ENCODE peak calls at places on chromosomes 3 and 15, in ten cellular contexts. N is GM12891, F is IMR-90, K is tibial nerve, M is ovary, L is heart left ventricle, S is lower leg skin, T is uterus, A is stomach, H is adrenal gland. R is an unnamed sample.

GRCh38 chr3:107598926-107599754 is 76.4 kb downstream of the BBX start:
- DNase-seq in N (no peak), F (peak), K (no peak), M (peak), L (peak), S (no peak), T (peak), A (no peak), H (no peak), R (no peak)

GRCh38 chr3:128344046-128344368 is 122.7 kb downstream of the DNAJB8 start:
- DNase-seq in N (no peak), F (no peak), K (no peak), M (no peak), L (no peak), S (no peak), T (no peak), A (no peak), H (no peak), R (no peak)

GRCh38 chr3:52532838-52533622 is 627 bp downstream of the NT5DC2 start:
- DNase-seq in N (peak), F (no peak), K (no peak), M (peak), L (no peak), S (peak), T (peak), A (peak), H (peak), R (peak)

GRCh38 chr3:66037986-66038369 is 740 bp downstream of the MAGI1 start:
- DNase-seq in N (no peak), F (no peak), K (no peak), M (peak), L (peak), S (no peak), T (no peak), A (no peak), H (peak), R (no peak)

GRCh38 chr3:106420628-106421027 is 551.8 kb upstream of the CBLB start:
- DNase-seq in N (no peak), F (no peak), K (no peak), M (no peak), L (no peak), S (no peak), T (no peak), A (no peak), H (no peak), R (no peak)

GRCh38 chr3:33660035-33660434 is 58.0 kb downstream of the CLASP2 start:
- DNase-seq in N (no peak), F (no peak), K (no peak), M (no peak), L (no peak), S (no peak), T (no peak), A (no peak), H (no peak), R (no peak)

GRCh38 chr15:96321422-96322391 is 8.8 kb upstream of the NR2F2 start:
- DNase-seq in N (no peak), F (peak), K (peak), M (peak), L (no peak), S (peak), T (peak), A (peak), H (peak), R (no peak)

GRCh38 chr3:59758672-59759071 is 708.8 kb upstream of the CFAP20DC start:
- DNase-seq in N (no peak), F (no peak), K (no peak), M (no peak), L (no peak), S (no peak), T (no peak), A (no peak), H (no peak), R (no peak)

GRCh38 chr15:81948142-81948709 is 97.6 kb downstream of the MEX3B start:
- DNase-seq in N (no peak), F (no peak), K (no peak), M (no peak), L (no peak), S (no peak), T (no peak), A (no peak), H (no peak), R (no peak)

GRCh38 chr3:14948609-14949038 is 1.2 kb downstream of the NR2C2 start:
- DNase-seq in N (no peak), F (no peak), K (no peak), M (no peak), L (no peak), S (no peak), T (no peak), A (no peak), H (no peak), R (no peak)

GRCh38 chr3:14947105-14947885 is at the start of gene NR2C2:
- DNase-seq in N (peak), F (peak), K (peak), M (peak), L (peak), S (peak), T (peak), A (peak), H (peak), R (peak)

GRCh38 chr3:14949126-14949525 is 1.7 kb downstream of the NR2C2 start:
- DNase-seq in N (no peak), F (no peak), K (no peak), M (no peak), L (no peak), S (no peak), T (no peak), A (no peak), H (no peak), R (no peak)

GRCh38 chr3:14946749-14947104 is 656 bp upstream of the NR2C2 start:
- DNase-seq in N (no peak), F (no peak), K (no peak), M (no peak), L (no peak), S (no peak), T (no peak), A (no peak), H (no peak), R (no peak)

DNA sequence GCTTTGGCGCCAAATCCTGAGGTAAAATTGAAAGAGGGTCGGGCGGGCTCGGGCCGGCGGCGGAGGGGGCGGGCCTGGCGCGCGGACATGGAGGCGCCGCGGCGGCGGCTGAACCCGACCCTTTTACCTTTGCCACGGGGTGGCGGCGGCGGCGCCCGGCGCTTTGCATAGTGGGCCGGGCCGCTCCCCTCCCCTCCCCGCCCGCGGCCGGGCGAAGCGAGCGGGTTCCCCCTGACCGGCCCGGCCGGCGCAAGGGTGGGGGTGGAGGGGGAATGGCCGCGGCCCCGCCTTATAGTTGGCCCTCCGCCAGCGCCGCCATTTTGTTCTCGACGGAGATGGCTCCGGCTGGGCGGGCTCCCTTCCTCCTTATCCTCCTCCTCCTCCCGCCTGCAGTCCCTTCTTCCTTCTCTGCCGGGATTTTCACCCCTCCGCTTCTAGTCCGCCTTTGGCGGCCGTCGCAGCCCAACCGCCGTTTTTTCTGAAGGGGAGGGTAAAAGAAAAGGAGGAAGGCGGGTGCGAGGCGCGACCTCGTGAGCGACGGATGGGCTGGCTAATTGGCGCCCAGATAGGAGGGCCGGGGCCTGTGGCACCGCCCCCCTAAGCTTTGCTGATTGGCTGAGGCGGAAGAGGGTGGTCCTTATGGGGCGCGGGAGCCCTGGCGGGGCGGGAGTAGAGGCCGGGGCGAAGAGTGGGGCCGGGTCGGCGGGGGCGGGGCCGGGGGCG is 664 bp downstream of the NR2C2 start:
- DNase-seq in N (peak), F (peak), K (peak), M (peak), L (peak), S (peak), T (peak), A (peak), H (peak), R (peak)
- TF ChIP-seq POLR2A in N (no peak), F (peak), K (no peak), M (peak), L (peak), S (no peak), T (peak), A (no peak), H (no peak), R (no peak)

DNA sequence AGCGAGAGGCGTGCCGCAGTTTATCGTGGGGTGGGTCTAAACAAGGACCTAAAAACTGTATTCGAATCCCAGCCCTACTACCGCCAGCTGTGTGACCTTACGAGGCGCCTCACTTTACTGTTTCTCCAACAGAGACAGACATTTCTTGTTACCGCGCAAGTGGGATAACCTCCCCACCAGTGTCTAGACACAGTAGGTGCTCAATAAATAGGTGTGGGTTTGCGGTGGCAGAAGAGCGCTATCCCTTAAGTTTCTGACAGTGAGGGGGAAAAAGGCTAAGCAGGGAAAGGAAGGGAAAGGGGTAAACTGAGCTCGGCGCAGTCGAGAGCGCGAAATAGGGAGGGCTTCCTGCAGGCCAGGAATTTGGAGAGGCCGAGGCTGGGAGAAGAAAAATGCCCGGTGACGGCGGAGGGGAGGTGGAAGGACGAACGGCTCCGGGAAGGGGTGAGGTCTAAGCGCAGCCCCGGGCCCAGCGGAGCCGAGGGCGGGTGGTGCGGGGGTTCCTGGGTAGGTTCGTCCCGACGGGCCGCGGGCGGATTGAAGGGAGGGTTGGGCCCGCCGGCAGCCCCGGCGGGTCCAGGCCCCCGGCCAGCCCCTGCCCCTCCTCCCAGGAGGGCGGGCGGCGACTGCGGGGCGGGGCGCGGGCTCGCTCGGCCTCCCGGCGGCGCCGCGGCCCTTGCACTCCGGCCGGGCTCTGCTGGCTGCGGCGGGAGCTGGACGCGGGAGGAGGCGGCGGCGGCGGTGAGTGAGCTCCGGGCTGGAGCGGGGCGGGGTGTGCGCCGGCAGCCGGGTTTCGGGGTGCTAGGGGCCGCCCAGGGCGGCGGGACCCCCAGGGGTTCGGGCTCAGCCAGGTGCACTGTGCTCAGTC is at the start of gene CGNL1:
- DNase-seq in N (no peak), F (no peak), K (peak), M (peak), L (peak), S (no peak), T (peak), A (peak), H (peak), R (peak)
- TF ChIP-seq POLR2A in N (no peak), F (no peak), K (peak), M (peak), L (no peak), S (no peak), T (peak), A (no peak), H (peak), R (peak)

GRCh38 chr15:91018178-91018577 is 4.2 kb downstream of the VPS33B start:
- DNase-seq in N (no peak), F (no peak), K (no peak), M (no peak), L (no peak), S (no peak), T (no peak), A (no peak), H (no peak), R (no peak)

GRCh38 chr15:91022832-91023129 is 387 bp upstream of the VPS33B start:
- DNase-seq in N (no peak), F (no peak), K (no peak), M (no peak), L (no peak), S (no peak), T (no peak), A (no peak), H (no peak), R (no peak)

GRCh38 chr15:91021516-91022074 is 799 bp downstream of the VPS33B start:
- DNase-seq in N (no peak), F (peak), K (no peak), M (no peak), L (no peak), S (no peak), T (no peak), A (no peak), H (no peak), R (no peak)

GRCh38 chr15:91023720-91024119 is 1.3 kb upstream of the VPS33B start:
- DNase-seq in N (no peak), F (no peak), K (no peak), M (no peak), L (no peak), S (no peak), T (no peak), A (no peak), H (no peak), R (no peak)

GRCh38 chr15:91022075-91022831 is at the start of gene VPS33B:
- DNase-seq in N (peak), F (peak), K (peak), M (peak), L (peak), S (peak), T (peak), A (peak), H (peak), R (peak)
- TF ChIP-seq POLR2A in N (peak), F (peak), K (no peak), M (peak), L (peak), S (no peak), T (peak), A (no peak), H (no peak), R (peak)

DNA sequence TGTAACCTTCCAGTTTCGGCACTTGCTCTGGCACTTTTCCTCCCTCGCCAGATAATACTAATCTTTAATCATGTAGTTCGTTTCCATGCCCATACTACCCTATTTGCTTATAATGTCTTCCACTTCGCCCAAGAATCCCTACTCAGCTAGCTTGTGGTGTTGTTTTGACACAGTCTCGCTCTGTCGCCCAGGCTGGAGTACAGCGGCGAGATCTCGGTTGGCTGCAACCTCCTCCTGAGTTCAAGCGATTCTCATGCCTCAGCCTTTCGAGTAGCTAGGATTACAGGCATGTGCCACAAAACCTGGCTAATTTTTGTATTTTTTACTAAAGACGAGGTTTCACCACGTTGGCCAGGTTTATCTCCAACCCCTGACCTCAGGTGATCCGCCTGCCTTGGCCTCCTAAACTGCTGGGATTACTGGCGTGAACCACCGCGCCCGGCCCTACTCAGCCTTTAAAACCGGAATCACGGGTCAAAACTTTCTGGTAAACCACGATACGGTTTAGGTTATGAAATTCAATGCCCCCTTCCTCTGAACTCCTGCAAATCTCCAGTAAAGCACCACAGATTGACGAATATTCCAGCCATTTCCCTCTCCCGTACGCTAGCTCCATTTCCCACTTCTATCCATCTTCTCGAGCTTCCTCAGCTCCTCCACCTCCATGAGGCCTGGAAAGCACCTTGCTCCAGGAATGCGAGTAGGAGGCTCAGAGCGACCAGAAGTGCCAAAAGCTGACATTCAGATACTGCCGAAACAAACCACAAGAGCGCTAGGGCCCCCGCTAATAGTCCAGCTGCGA is 869 bp upstream of the RAD51 start:
- DNase-seq in N (no peak), F (no peak), K (no peak), M (no peak), L (no peak), S (no peak), T (no peak), A (no peak), H (no peak), R (no peak)
- TF ChIP-seq POLR2A in N (peak), F (no peak), K (no peak), M (no peak), L (no peak), S (no peak), T (no peak), A (no peak), H (no peak), R (no peak)

GRCh38 chr15:33448961-33449611 is 138.3 kb downstream of the RYR3 start:
- DNase-seq in N (no peak), F (no peak), K (no peak), M (no peak), L (no peak), S (no peak), T (no peak), A (no peak), H (no peak), R (no peak)
- TF ChIP-seq POLR2A in N (no peak), F (no peak), K (no peak), M (no peak), L (no peak), S (no peak), T (no peak), A (no peak), H (no peak), R (no peak)

R was measured in H54.